ENCODE peak calls at places on chromosomes 3 and 15, in six cellular contexts. C, W, I, P, M and H are unnamed samples.

GRCh38 chr3:71045917-71046282 is 537.6 kb downstream of the FOXP1 start:
- DNase-seq in I (no peak), C (no peak), M (no peak), P (no peak), W (no peak), H (no peak)

GRCh38 chr15:98949624-98950023 is 58.0 kb downstream of the PGPEP1L start:
- DNase-seq in M (no peak), I (no peak), W (no peak), C (no peak), P (no peak), H (no peak)

GRCh38 chr3:111954228-111954990 is 24.4 kb upstream of the ABHD10 start:
- DNase-seq in P (no peak), C (no peak), W (no peak), I (no peak), M (no peak), H (no peak)

GRCh38 chr3:128879991-128880390 is 571 bp downstream of the ACAD9 start:
- DNase-seq in W (no peak), C (no peak), I (no peak), M (no peak), P (no peak), H (no peak)

GRCh38 chr3:193375614-193376013 is 2.9 kb downstream of the ATP13A5 start:
- DNase-seq in W (no peak), M (no peak), P (no peak), I (no peak), C (no peak), H (no peak)

GRCh38 chr3:88003115-88003755 is 55.6 kb downstream of the CGGBP1 start:
- DNase-seq in M (no peak), P (peak), W (no peak), C (peak), I (no peak), H (no peak)

GRCh38 chr3:185677146-185677829 is 91.2 kb downstream of the SENP2 start:
- DNase-seq in W (peak), I (no peak), M (no peak), C (peak), P (peak), H (peak)

GRCh38 chr3:113844622-113845222 is 6.1 kb downstream of the GRAMD1C start:
- DNase-seq in I (no peak), P (peak), M (no peak), C (no peak), W (no peak), H (no peak)

GRCh38 chr3:68876112-68876713 is 56.1 kb downstream of the TAFA4 start:
- DNase-seq in W (no peak), M (no peak), P (peak), C (peak), I (no peak), H (no peak)

GRCh38 chr15:69389426-69389825 is 24.7 kb upstream of the KIF23 start:
- DNase-seq in M (no peak), W (no peak), C (no peak), I (no peak), P (no peak), H (no peak)

GRCh38 chr3:130354430-130354829 is 9.0 kb downstream of the COL6A5 start:
- DNase-seq in P (no peak), W (no peak), I (no peak), C (no peak), M (no peak), H (no peak)

GRCh38 chr3:124745756-124746155 is 15.5 kb downstream of the UMPS start:
- DNase-seq in M (no peak), P (no peak), I (no peak), C (no peak), W (no peak), H (no peak)

GRCh38 chr15:69648775-69649735 is 196.4 kb downstream of the RPLP1 start:
- DNase-seq in W (no peak), M (no peak), I (no peak), P (no peak), C (no peak), H (no peak)

GRCh38 chr3:22159004-22159695 is 408.1 kb upstream of the ZNF385D start:
- DNase-seq in I (no peak), P (peak), C (no peak), W (no peak), M (no peak), H (no peak)

GRCh38 chr15:76840830-76841460 is 64.2 kb downstream of the SCAPER start:
- DNase-seq in P (peak), C (peak), W (no peak), M (no peak), I (no peak), H (no peak)

GRCh38 chr3:124817079-124817478 is 70.1 kb downstream of the ITGB5 start:
- DNase-seq in P (no peak), W (no peak), I (no peak), C (no peak), M (no peak), H (no peak)

GRCh38 chr3:171390531-171390930 is 69.7 kb downstream of the TNIK start:
- DNase-seq in C (no peak), P (no peak), M (no peak), I (no peak), W (no peak), H (no peak)

GRCh38 chr3:107525101-107525953 is 2.6 kb downstream of the BBX start:
- DNase-seq in W (peak), P (no peak), C (no peak), I (peak), M (peak), H (no peak)

DNA sequence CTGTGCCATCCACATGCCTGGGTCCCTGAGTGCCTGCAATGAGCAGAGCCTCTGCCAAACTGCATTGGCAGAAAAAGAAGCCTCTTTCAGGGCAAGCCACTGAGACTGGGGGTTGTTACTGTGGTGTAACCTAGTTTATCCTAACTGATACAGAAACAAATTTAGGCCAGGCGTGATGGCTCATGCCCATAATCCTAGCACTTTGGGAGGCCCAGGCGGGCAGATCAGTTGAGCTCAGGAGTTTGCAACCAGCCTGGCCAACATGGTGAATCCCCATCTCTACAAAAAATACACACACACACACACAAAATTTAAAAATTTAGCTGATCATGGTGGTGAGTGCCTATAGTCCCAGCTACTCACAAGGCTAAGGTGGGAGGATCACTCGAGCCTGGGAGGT is 221.6 kb downstream of the TBC1D2B start:
- DNase-seq in P (no peak), M (peak), C (no peak), W (no peak), I (no peak), H (no peak)
- TF ChIP-seq POLR2AphosphoS5 in P (no peak), M (no peak), C (no peak), W (no peak), I (no peak), H (no peak)

GRCh38 chr3:48268936-48269551 is 28.1 kb downstream of the ZNF589 start:
- DNase-seq in M (no peak), C (no peak), W (no peak), P (no peak), I (no peak), H (no peak)

GRCh38 chr3:48270306-48270705 is 29.4 kb downstream of the ZNF589 start:
- DNase-seq in W (no peak), I (no peak), P (no peak), C (no peak), M (no peak), H (no peak)

GRCh38 chr3:48268381-48268935 is 27.6 kb downstream of the ZNF589 start:
- DNase-seq in C (no peak), W (no peak), M (no peak), I (no peak), P (no peak), H (peak)

GRCh38 chr3:48267782-48268181 is 26.9 kb downstream of the ZNF589 start:
- DNase-seq in M (no peak), C (no peak), I (no peak), W (no peak), P (no peak), H (no peak)

GRCh38 chr3:48269592-48269991 is 28.7 kb downstream of the ZNF589 start:
- DNase-seq in P (no peak), W (no peak), M (no peak), I (no peak), C (no peak), H (no peak)
- TF ChIP-seq POLR2AphosphoS5 in P (no peak), W (no peak), M (no peak), I (no peak), C (no peak), H (no peak)

GRCh38 chr3:194931366-194931765 is 245.7 kb downstream of the FAM43A start:
- DNase-seq in I (no peak), M (no peak), P (no peak), W (no peak), C (no peak), H (no peak)

GRCh38 chr3:194930439-194931204 is 244.9 kb downstream of the FAM43A start:
- DNase-seq in W (no peak), C (no peak), M (no peak), I (no peak), P (peak), H (no peak)

GRCh38 chr3:194935061-194935460 is 249.4 kb downstream of the FAM43A start:
- DNase-seq in P (no peak), C (no peak), M (no peak), W (no peak), I (no peak), H (no peak)

GRCh38 chr3:194936091-194936490 is 250.4 kb downstream of the FAM43A start:
- DNase-seq in C (no peak), W (no peak), I (no peak), P (no peak), M (no peak), H (no peak)

GRCh38 chr3:194933465-194933864 is 247.8 kb downstream of the FAM43A start:
- DNase-seq in I (no peak), C (no peak), W (no peak), P (no peak), M (no peak), H (no peak)
- TF ChIP-seq POLR2AphosphoS5 in I (no peak), C (no peak), W (no peak), P (no peak), M (no peak), H (no peak)

DNA sequence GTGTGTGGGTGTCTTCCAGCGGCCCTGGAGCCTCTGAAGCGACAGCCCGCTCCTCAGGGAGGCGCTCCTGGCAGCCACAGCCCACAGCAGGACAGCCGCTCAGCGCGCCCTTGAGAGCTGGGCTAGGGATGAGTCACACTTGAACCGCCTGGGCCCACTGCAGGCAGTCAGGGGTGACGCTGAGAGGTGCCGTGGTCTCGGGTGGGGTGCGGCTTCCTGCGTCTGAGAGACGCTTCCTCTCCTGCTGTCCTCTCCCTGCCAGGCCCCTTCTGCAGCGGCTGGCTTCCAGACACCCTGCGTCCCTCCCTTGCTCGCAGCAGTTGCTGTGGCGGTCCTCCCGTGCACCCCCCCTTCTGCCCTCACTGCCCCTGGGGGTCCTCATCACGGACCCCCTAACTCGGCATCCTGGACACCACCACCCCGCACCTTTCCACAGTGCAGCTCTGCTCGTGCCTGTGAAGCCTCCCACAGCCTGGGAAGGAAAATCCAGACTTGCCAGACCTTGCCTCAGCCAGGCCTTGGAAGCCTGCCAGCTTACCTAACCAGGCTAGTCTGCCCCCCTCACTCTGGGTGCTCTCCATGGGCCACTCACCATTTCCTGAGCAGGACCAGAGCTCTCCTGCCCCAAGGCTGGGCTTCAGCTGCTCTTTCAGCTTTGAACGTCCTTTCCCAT is 1.1 kb upstream of the SPTBN5 start:
- DNase-seq in M (peak), I (peak), P (peak), W (peak), C (peak), H (peak)
- TF ChIP-seq POLR2AphosphoS5 in M (no peak), I (peak), P (no peak), W (no peak), C (peak), H (peak)

GRCh38 chr3:172560026-172560425 is 36.8 kb upstream of the TNFSF10 start:
- DNase-seq in M (no peak), P (no peak), W (no peak), C (no peak), I (no peak), H (no peak)
- TF ChIP-seq POLR2AphosphoS5 in M (no peak), P (no peak), W (no peak), C (no peak), I (no peak), H (no peak)

DNA sequence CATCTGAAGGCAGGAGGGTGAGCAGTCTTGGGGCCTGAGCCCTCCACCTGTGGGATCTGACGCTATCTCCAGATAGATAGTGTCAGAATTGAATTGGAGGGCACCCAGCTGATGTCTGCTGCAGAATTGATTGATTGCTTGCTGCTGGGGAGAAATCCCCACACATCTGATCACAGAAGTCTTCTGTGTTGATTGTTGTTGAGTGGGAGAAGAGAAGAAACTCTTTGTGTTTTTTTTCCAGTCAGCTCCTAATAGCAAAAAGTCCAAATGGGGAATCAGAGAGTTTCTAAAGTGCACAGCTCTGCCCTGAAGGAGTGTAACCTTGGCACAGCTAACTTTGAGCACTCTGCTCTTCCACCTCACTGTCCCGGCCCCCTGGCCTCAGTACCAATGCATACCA is 66.1 kb downstream of the RAB11A start:
- DNase-seq in M (no peak), I (no peak), P (no peak), W (no peak), C (no peak), H (no peak)
- TF ChIP-seq POLR2AphosphoS5 in M (no peak), I (no peak), P (no peak), W (no peak), C (no peak), H (no peak)

GRCh38 chr15:65414841-65415621 is 7.7 kb downstream of the IGDCC4 start:
- DNase-seq in I (no peak), P (peak), M (no peak), C (no peak), W (no peak), H (no peak)
- TF ChIP-seq POLR2AphosphoS5 in I (no peak), P (no peak), M (no peak), C (no peak), W (no peak), H (no peak)